ENCODE peak calls at places on chromosomes 4 and X, in four cellular contexts. P is HCT116, Q is K562, Y is PC-9. T is an unnamed sample.
A peak's percentile ranks its signal among the peaks of the same experiment; 100 is the strongest.

GRCh38 chr4:98908182-98908581 is 20.8 kb downstream of the EIF4E start:
- DNase-seq in P (no peak), Q (no peak), Y (no peak), T (no peak)

GRCh38 chrX:270848-271367 is 10.3 kb upstream of the PLCXD1 start:
- DNase-seq in P (no peak), Q (no peak), Y (no peak), T (no peak)

GRCh38 chrX:67893931-67894330 is 350.1 kb downstream of the AR start:
- DNase-seq in P (no peak), Q (no peak), Y (no peak), T (no peak)

GRCh38 chr4:84503495-84504437 is 4.7 kb upstream of the NKX6-1 start:
- DNase-seq in P (peak; percentile 62), Q (peak; percentile 61), Y (peak; percentile 19), T (peak; percentile 10)

GRCh38 chr4:52173470-52174055 is 122.5 kb downstream of the SPATA18 start:
- DNase-seq in P (no peak), Q (no peak), Y (no peak), T (no peak)

GRCh38 chr4:73416423-73417087 is 12.5 kb downstream of the ALB start:
- DNase-seq in P (no peak), Q (no peak), Y (no peak), T (no peak)

GRCh38 chrX:115941388-115941787 is 229.2 kb upstream of the AGTR2 start:
- DNase-seq in P (no peak), Q (no peak), Y (no peak), T (no peak)

GRCh38 chr4:126762651-126763247 is 870.0 kb upstream of the INTU start:
- DNase-seq in P (no peak), Q (no peak), Y (no peak), T (no peak)

GRCh38 chr4:155666701-155667537 is at the start of gene GUCY1A1:
- DNase-seq in P (no peak), Q (no peak), Y (peak; percentile 23), T (peak; percentile 80)

GRCh38 chrX:3124041-3124440 is 82.8 kb downstream of the ARSF start:
- DNase-seq in P (no peak), Q (no peak), Y (no peak), T (no peak)

GRCh38 chrX:108945883-108946523 is 209.6 kb upstream of the IRS4 start:
- DNase-seq in P (peak; percentile 36), Q (no peak), Y (no peak), T (no peak)

GRCh38 chr4:140568507-140569306 is at the start of gene UCP1:
- DNase-seq in P (no peak), Q (no peak), Y (peak; percentile 27), T (no peak)

GRCh38 chr4:140571620-140572019 is 2.9 kb upstream of the UCP1 start:
- DNase-seq in P (no peak), Q (no peak), Y (no peak), T (no peak)

GRCh38 chr4:140569307-140569638 is 512 bp upstream of the UCP1 start:
- DNase-seq in P (no peak), Q (no peak), Y (no peak), T (no peak)

GRCh38 chr4:140567722-140568121 is 1.0 kb downstream of the UCP1 start:
- DNase-seq in P (no peak), Q (no peak), Y (no peak), T (no peak)
- TF ChIP-seq EZH2 in P (no peak), Q (no peak), Y (no peak), T (no peak)

GRCh38 chr4:827209-828081 is 1.5 kb upstream of the CPLX1 start:
- DNase-seq in P (no peak), Q (no peak), Y (no peak), T (no peak)
- TF ChIP-seq EZH2 in P (no peak), Q (no peak), Y (no peak), T (no peak)

GRCh38 chrX:129958814-129959492 is 23.5 kb upstream of the BCORL1 start:
- DNase-seq in P (no peak), Q (no peak), Y (no peak), T (no peak)

GRCh38 chrX:129956765-129957164 is 25.7 kb upstream of the BCORL1 start:
- DNase-seq in P (no peak), Q (no peak), Y (no peak), T (no peak)

GRCh38 chrX:129961180-129962083 is 21.0 kb upstream of the BCORL1 start:
- DNase-seq in P (peak; percentile 12), Q (peak; percentile 88), Y (peak; percentile 79), T (peak; percentile 69)

GRCh38 chrX:129957241-129958099 is 25.0 kb upstream of the BCORL1 start:
- DNase-seq in P (peak; percentile 15), Q (peak; percentile 82), Y (peak; percentile 83), T (peak; percentile 59)

GRCh38 chrX:129959493-129959832 is 23.0 kb upstream of the BCORL1 start:
- DNase-seq in P (no peak), Q (peak; percentile 20), Y (no peak), T (no peak)
- TF ChIP-seq EZH2 in P (no peak), Q (no peak), Y (no peak), T (no peak)

GRCh38 chr4:8859550-8860095 is 12.0 kb downstream of the HMX1 start:
- DNase-seq in P (no peak), Q (no peak), Y (no peak), T (no peak)

GRCh38 chr4:8857682-8858187 is 13.9 kb downstream of the HMX1 start:
- DNase-seq in P (no peak), Q (no peak), Y (no peak), T (no peak)

GRCh38 chr4:8856835-8857590 is 14.6 kb downstream of the HMX1 start:
- DNase-seq in P (no peak), Q (no peak), Y (no peak), T (no peak)

GRCh38 chr4:8858925-8859210 is 12.8 kb downstream of the HMX1 start:
- DNase-seq in P (no peak), Q (no peak), Y (no peak), T (no peak)

DNA sequence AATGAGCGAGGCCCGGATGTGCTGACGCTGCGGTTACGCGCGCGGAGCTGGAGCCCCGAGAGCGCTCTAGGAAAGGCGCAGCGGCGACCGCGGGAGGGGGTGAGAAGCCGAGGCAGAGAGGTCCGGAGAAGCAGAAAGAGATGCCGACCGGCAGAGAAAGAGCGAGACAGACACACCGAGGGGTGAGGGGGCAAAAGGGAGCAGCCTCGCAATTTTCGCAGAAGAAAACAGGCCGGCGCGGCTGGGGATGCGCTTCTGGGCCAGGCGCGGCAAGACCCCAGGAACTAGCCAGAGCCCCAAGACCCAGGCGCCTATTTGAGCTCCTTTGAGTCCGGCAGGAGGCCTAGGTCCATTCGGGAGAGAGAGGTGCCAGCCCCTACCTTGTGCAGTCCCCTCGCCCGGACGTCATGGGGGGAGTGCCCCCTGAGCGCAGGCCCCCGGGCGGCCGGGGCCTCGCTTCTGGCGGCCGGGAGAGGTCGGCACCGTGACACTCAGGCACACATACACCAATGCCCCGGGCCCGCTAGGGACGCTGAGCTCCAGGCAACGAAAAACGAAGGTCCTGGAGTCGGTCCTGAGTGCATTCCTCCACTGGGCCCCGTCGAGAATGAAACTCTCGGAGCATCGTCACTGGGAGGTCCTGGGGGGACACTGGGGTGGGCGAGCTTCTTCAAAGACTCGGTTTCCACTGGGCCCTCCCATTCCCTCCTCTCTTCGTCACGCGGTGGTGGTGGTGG is 13.3 kb downstream of the HMX1 start:
- DNase-seq in P (no peak), Q (no peak), Y (no peak), T (no peak)
- TF ChIP-seq EZH2 in P (no peak), Q (no peak), Y (no peak), T (no peak)

GRCh38 chr4:4387531-4388311 is 819 bp downstream of the NSG1 start:
- DNase-seq in P (no peak), Q (no peak), Y (no peak), T (no peak)
- TF ChIP-seq EZH2 in P (no peak), Q (no peak), Y (no peak), T (no peak)

DNA sequence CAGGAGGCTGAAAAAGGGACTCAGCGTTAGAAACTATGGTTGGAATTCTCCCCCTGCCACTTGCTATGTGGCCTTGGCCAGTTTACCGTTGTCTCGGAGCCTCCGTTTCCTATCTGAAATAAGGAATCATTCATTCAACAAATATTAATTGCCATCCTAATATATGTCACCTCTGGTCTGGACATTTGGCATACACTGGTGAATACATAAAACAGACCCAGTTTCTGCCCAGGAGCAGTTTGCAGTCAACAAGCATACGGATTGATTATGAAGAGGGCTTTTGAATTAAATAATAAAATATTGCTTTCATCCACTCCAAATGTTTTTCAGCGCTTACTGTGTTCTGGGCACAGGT is 7.6 kb upstream of the GSX2 start:
- DNase-seq in P (no peak), Q (no peak), Y (no peak), T (no peak)
- TF ChIP-seq EZH2 in P (no peak), Q (no peak), Y (no peak), T (no peak)

GRCh38 chrX:104681214-104681613 is 115.2 kb downstream of the IL1RAPL2 start:
- DNase-seq in P (no peak), Q (no peak), Y (no peak), T (no peak)
- TF ChIP-seq EZH2 in P (no peak), Q (no peak), Y (no peak), T (no peak)

GRCh38 chrX:153321381-153322105 is at the start of gene PNMA6F:
- DNase-seq in P (no peak), Q (no peak), Y (no peak), T (no peak)
- TF ChIP-seq EZH2 in P (no peak), Q (no peak), Y (no peak), T (no peak)

GRCh38 chrX:137565318-137565904 is 516 bp upstream of the ZIC3 start:
- DNase-seq in P (no peak), Q (no peak), Y (no peak), T (no peak)

GRCh38 chrX:137562096-137562495 is 3.8 kb upstream of the ZIC3 start:
- DNase-seq in P (no peak), Q (no peak), Y (no peak), T (no peak)

GRCh38 chrX:137566746-137567473 is 983 bp downstream of the ZIC3 start:
- DNase-seq in P (no peak), Q (no peak), Y (no peak), T (no peak)

GRCh38 chrX:137565921-137566745 is at the start of gene ZIC3:
- DNase-seq in P (no peak), Q (no peak), Y (no peak), T (no peak)

GRCh38 chrX:137563681-137564651 is 2.0 kb upstream of the ZIC3 start:
- DNase-seq in P (no peak), Q (no peak), Y (no peak), T (no peak)
- TF ChIP-seq EZH2 in P (no peak), Q (no peak), Y (no peak), T (no peak)

GRCh38 chr4:13527192-13527982 is 16.9 kb downstream of the NKX3-2 start:
- DNase-seq in P (no peak), Q (peak; percentile 4), Y (no peak), T (no peak)
- TF ChIP-seq EZH2 in P (no peak), Q (no peak), Y (no peak), T (no peak)

T was measured in DND-41.